ENCODE peak calls at places on chromosomes 13 and 19, in four cellular contexts. T, I, M and H are unnamed samples. For H3K27me3 and H3K4me1, the result is how much of the 10 kb centered on the place peaks cover.

GRCh38 chr19:2289714-2290435 is 7.9 kb upstream of the PEAK3 start:
- DNase-seq in I (no peak), T (no peak), M (no peak), H (peak)

GRCh38 chr19:38213911-38214625 is 10.0 kb downstream of the DPF1 start:
- DNase-seq in I (no peak), M (peak), T (no peak), H (no peak)

GRCh38 chr13:41603917-41604316 is 146.6 kb downstream of the RGCC start:
- DNase-seq in T (no peak), M (peak), I (no peak), H (peak)

GRCh38 chr19:16895467-16896097 is 6.8 kb downstream of the F2RL3 start:
- DNase-seq in M (no peak), I (no peak), T (no peak), H (no peak)

GRCh38 chr13:77521194-77521593 is 14.3 kb upstream of the SCEL start:
- DNase-seq in T (no peak), M (no peak), I (no peak), H (no peak)

GRCh38 chr13:33547035-33547434 is 261.5 kb upstream of the STARD13 start:
- DNase-seq in M (no peak), I (no peak), T (no peak), H (no peak)

GRCh38 chr13:83819156-83819555 is 63.1 kb downstream of the SLITRK1 start:
- DNase-seq in I (no peak), T (no peak), M (no peak), H (no peak)

GRCh38 chr13:44810067-44810840 is 179.0 kb downstream of the NUFIP1 start:
- DNase-seq in I (peak), M (peak), T (no peak), H (no peak)

GRCh38 chr13:84925443-84925842 is 873.8 kb downstream of the SLITRK6 start:
- DNase-seq in I (no peak), M (no peak), T (no peak), H (no peak)

GRCh38 chr19:6772866-6773322 is 386 bp downstream of the VAV1 start:
- DNase-seq in T (no peak), I (no peak), M (no peak), H (no peak)

GRCh38 chr19:6776999-6777398 is 4.5 kb downstream of the VAV1 start:
- DNase-seq in I (no peak), M (no peak), T (no peak), H (no peak)

GRCh38 chr19:6772028-6772865 is at the start of gene VAV1:
- DNase-seq in I (no peak), T (peak), M (peak), H (peak)

GRCh38 chr19:6774821-6775707 is 2.6 kb downstream of the VAV1 start:
- DNase-seq in M (no peak), T (no peak), I (no peak), H (no peak)

DNA sequence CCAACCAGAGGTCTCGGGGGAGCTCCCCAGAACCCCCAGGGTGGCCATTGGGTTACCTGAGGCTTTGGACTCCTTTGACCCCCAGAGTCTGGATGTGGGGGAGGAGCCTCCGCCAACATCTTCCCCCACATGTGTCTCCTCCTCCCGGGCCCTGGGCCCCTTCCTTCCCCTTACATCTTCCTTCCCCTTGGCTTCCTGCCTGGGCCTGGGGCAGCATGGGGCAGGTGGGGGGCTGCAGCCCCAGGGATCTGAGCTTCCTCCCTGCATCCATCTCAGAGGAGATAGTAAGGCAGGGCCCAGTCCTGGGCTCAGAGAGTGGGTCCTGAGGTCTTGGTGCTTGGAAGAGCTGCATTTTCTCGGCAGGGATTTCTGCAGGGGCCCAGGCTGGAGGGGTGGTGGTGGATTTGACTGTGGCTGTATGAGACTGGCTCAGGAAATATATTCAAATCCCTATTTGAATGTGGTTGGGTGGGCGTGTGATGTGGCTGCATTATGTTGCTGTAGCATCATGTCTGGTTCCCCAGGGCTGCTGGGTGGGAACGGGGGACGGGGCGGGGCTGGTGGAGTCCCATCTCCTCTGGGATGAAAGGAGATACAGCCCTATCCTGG is 919 bp downstream of the VAV1 start:
- DNase-seq in T (no peak), I (no peak), M (no peak), H (peak)
- H3K27ac ChIP-seq in T (no peak), I (no peak), M (no peak), H (no peak)

GRCh38 chr19:54482889-54483288 is 9.8 kb upstream of the CDC42EP5 start:
- DNase-seq in I (no peak), T (no peak), M (no peak), H (no peak)

GRCh38 chr19:54478677-54479266 is 5.7 kb upstream of the CDC42EP5 start:
- DNase-seq in M (no peak), I (no peak), T (no peak), H (no peak)

GRCh38 chr19:54477650-54478049 is 4.6 kb upstream of the CDC42EP5 start:
- DNase-seq in M (no peak), T (no peak), I (no peak), H (no peak)

GRCh38 chr19:54481326-54481930 is 8.3 kb upstream of the CDC42EP5 start:
- DNase-seq in T (no peak), I (no peak), M (no peak), H (no peak)

GRCh38 chr19:54480048-54480447 is 7.0 kb upstream of the CDC42EP5 start:
- DNase-seq in T (no peak), M (no peak), I (no peak), H (no peak)
- H3K27me3 ChIP-seq in T (under half), M (under half), I (under half), H (under half)

GRCh38 chr19:42251572-42251990 is 3.3 kb downstream of the ERF start:
- DNase-seq in T (no peak), I (no peak), M (no peak), H (no peak)

GRCh38 chr19:42254083-42254849 is 662 bp downstream of the ERF start:
- DNase-seq in M (peak), T (no peak), I (no peak), H (peak)

GRCh38 chr19:42254850-42255765 is at the start of gene ERF:
- DNase-seq in I (peak), M (peak), T (peak), H (peak)

GRCh38 chr19:42252365-42253244 is 2.3 kb downstream of the ERF start:
- DNase-seq in I (peak), M (peak), T (no peak), H (no peak)

GRCh38 chr19:42253245-42254082 is 1.5 kb downstream of the ERF start:
- DNase-seq in M (peak), I (no peak), T (no peak), H (peak)
- H3K4me1 ChIP-seq in M (under half), I (under half), T (under half), H (under half)

GRCh38 chr13:97018029-97018819 is 23.9 kb upstream of the OXGR1 start:
- DNase-seq in T (no peak), M (peak), I (no peak), H (no peak)
- H3K27ac ChIP-seq in T (no peak), M (no peak), I (no peak), H (no peak)

DNA sequence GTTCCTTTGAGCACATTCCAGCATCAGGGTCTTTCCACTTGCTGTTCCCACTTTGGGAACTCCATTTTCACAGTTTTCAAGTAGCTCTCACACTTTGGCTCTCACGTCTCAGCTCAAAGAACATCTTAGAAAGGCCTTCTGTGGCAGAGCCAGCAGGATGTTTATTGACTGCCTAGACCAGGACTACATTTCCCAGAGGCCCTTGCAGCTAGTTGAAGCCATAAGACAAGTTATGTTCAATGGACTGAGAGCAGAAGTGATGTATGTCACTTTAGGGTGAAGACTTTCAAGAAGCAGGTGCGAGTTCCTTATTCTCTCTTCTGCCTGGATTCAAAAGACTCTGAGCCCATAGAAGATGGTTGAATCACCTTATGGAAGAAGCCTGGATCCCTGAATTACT is 4.3 kb upstream of the HAUS5 start:
- DNase-seq in T (no peak), I (no peak), M (no peak), H (no peak)
- H3K27me3 ChIP-seq in T (under half), I (under half), M (under half), H (under half)

GRCh38 chr13:27374650-27375049 is 49.8 kb upstream of the GTF3A start:
- DNase-seq in I (peak), T (no peak), M (peak), H (peak)
- H3K4me1 ChIP-seq in I (under half), T (under half), M (under half), H (under half)

GRCh38 chr19:12891553-12892021 is 627 bp downstream of the GCDH start:
- DNase-seq in T (no peak), I (no peak), M (no peak), H (no peak)

GRCh38 chr19:12896460-12896859 is 5.5 kb downstream of the GCDH start:
- DNase-seq in M (no peak), I (no peak), T (no peak), H (no peak)

GRCh38 chr19:12890787-12891552 is at the start of gene GCDH:
- DNase-seq in T (peak), I (peak), M (peak), H (peak)

DNA sequence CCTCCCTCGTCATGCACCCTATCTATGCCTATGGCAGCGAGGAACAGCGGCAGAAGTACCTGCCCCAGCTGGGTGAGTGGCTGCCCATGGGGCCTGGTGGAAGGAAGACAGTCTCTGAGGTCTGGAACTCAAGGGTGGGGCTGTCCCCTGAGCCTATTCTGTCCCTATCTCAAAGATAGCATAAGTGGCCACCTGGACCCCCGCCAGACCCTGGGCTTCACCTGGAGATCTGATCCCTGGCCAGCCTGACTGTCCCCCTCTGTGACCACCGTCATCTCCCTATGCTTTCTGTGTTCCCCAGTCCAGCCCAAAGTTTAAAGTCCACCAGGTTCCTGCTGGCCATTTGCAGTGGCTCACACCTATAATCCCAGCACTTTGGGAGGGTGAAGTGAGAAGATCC is 2.6 kb downstream of the GCDH start:
- DNase-seq in I (no peak), T (no peak), M (no peak), H (no peak)
- H3K27ac ChIP-seq in I (no peak), T (no peak), M (no peak), H (no peak)

GRCh38 chr13:35389535-35389934 is 87.0 kb downstream of the MAB21L1 start:
- DNase-seq in T (no peak), I (no peak), M (no peak), H (no peak)
- H3K27me3 ChIP-seq in T (under half), I (under half), M (under half), H (under half)

GRCh38 chr19:45102481-45102880 is 9.5 kb downstream of the PPP1R37 start:
- DNase-seq in I (no peak), M (no peak), T (no peak), H (no peak)
- H3K4me1 ChIP-seq in I (under half), M (under half), T (under half), H (half or more)

GRCh38 chr19:40687525-40688016 is 2.9 kb downstream of the NUMBL start:
- DNase-seq in I (peak), M (peak), T (peak), H (peak)

GRCh38 chr19:40689339-40690049 is 957 bp downstream of the NUMBL start:
- DNase-seq in I (no peak), M (no peak), T (no peak), H (peak)

GRCh38 chr19:40686882-40687524 is 3.4 kb downstream of the NUMBL start:
- DNase-seq in T (no peak), I (no peak), M (no peak), H (no peak)

GRCh38 chr19:40688987-40689338 is 1.5 kb downstream of the NUMBL start:
- DNase-seq in T (no peak), I (no peak), M (no peak), H (no peak)

GRCh38 chr19:40688294-40688693 is 2.2 kb downstream of the NUMBL start:
- DNase-seq in T (no peak), I (no peak), M (no peak), H (no peak)
- H3K27ac ChIP-seq in T (peak), I (peak), M (no peak), H (no peak)